ENCODE peak calls at places on chromosomes 12 and 14, in four cellular contexts. G is OCI-LY7, U is SK-N-SH, M is HCT116. S is an unnamed sample. For H3K9me2, the result is how much of the 10 kb centered on the place peaks cover.

GRCh38 chr12:131671276-131671675 is 39.6 kb upstream of the SFSWAP start:
- DNase-seq in M (no peak), U (no peak), G (no peak), S (no peak)

GRCh38 chr14:68458840-68459469 is 333.9 kb downstream of the ZFP36L1 start:
- DNase-seq in G (no peak), U (peak), M (no peak), S (peak)

GRCh38 chr14:103186241-103186835 is 63.1 kb downstream of the TNFAIP2 start:
- DNase-seq in G (no peak), M (no peak), U (peak), S (no peak)

GRCh38 chr12:109513977-109514376 is 36.5 kb downstream of the UBE3B start:
- DNase-seq in M (no peak), G (no peak), U (no peak), S (no peak)

GRCh38 chr12:55072093-55072492 is 52.3 kb downstream of the NEUROD4 start:
- DNase-seq in G (peak), M (peak), U (no peak), S (peak)

GRCh38 chr12:132170637-132171292 is 26.5 kb downstream of the NOC4L start:
- DNase-seq in U (no peak), M (no peak), G (no peak), S (no peak)

GRCh38 chr12:10636124-10636523 is 22.7 kb upstream of the MAGOHB start:
- DNase-seq in M (no peak), U (no peak), G (no peak), S (no peak)

GRCh38 chr14:59098377-59098776 is 90.1 kb upstream of the DAAM1 start:
- DNase-seq in M (no peak), G (no peak), U (no peak), S (peak)

GRCh38 chr12:4025420-4026358 is 152.5 kb upstream of the PARP11 start:
- DNase-seq in M (no peak), G (no peak), U (no peak), S (no peak)

GRCh38 chr12:126346087-126346486 is 1280.9 kb downstream of the AACS start:
- DNase-seq in G (no peak), U (peak), M (no peak), S (no peak)

GRCh38 chr14:56004807-56005579 is 113.2 kb upstream of the PELI2 start:
- DNase-seq in G (peak), M (no peak), U (no peak), S (peak)

GRCh38 chr14:93496856-93497255 is 66.1 kb downstream of the UNC79 start:
- DNase-seq in G (no peak), U (no peak), M (no peak), S (peak)

GRCh38 chr12:2974560-2974971 is 15.4 kb downstream of the TEAD4 start:
- DNase-seq in U (no peak), M (no peak), G (no peak), S (peak)

GRCh38 chr12:66423290-66423689 is 121.0 kb downstream of the HELB start:
- DNase-seq in G (no peak), M (no peak), U (no peak), S (no peak)

GRCh38 chr12:123829561-123829960 is 67.5 kb downstream of the DNAH10 start:
- DNase-seq in U (no peak), M (no peak), G (no peak), S (no peak)

GRCh38 chr12:115070313-115070712 is 386.3 kb upstream of the TBX3 start:
- DNase-seq in G (no peak), U (no peak), M (no peak), S (peak)

GRCh38 chr12:68775121-68775520 is 29.1 kb downstream of the SLC35E3 start:
- DNase-seq in M (no peak), U (no peak), G (no peak), S (no peak)

GRCh38 chr12:81610955-81611889 is 147.9 kb downstream of the PPFIA2 start:
- DNase-seq in G (peak), M (no peak), U (peak), S (peak)

GRCh38 chr12:119178544-119179334 is at the start of gene HSPB8:
- DNase-seq in M (peak), U (peak), G (no peak), S (peak)

GRCh38 chr14:39416072-39416471 is 16.2 kb downstream of the FBXO33 start:
- DNase-seq in G (no peak), M (no peak), U (no peak), S (no peak)

GRCh38 chr12:32080435-32080834 is 26.2 kb upstream of the BICD1 start:
- DNase-seq in G (no peak), M (no peak), U (no peak), S (no peak)

GRCh38 chr12:49882248-49882850 is 21.4 kb downstream of the FAIM2 start:
- DNase-seq in U (peak), G (no peak), M (no peak), S (no peak)

GRCh38 chr12:127334924-127335644 is 931.9 kb upstream of the TMEM132C start:
- DNase-seq in G (no peak), U (no peak), M (no peak), S (no peak)

GRCh38 chr14:36975834-36976233 is 196.6 kb downstream of the SLC25A21 start:
- DNase-seq in G (no peak), M (no peak), U (no peak), S (no peak)

GRCh38 chr12:126770188-126770587 is 1496.8 kb upstream of the TMEM132C start:
- DNase-seq in G (no peak), M (no peak), U (no peak), S (no peak)

GRCh38 chr12:125533434-125534029 is 468.3 kb downstream of the AACS start:
- DNase-seq in G (peak), M (no peak), U (peak), S (peak)

GRCh38 chr14:81625343-81625742 is 91.7 kb upstream of the SEL1L start:
- DNase-seq in M (peak), G (peak), U (peak), S (peak)

GRCh38 chr14:49692191-49692757 is 646 bp upstream of the KLHDC1 start:
- DNase-seq in M (no peak), G (no peak), U (no peak), S (peak)

GRCh38 chr12:122018457-122018856 is 3.2 kb upstream of the BCL7A start:
- DNase-seq in G (peak), M (no peak), U (no peak), S (no peak)

GRCh38 chr12:9049520-9050133 is 60.3 kb downstream of the KLRG1 start:
- DNase-seq in G (peak), M (peak), U (peak), S (peak)

GRCh38 chr12:45601888-45602287 is 127.6 kb upstream of the ARID2 start:
- DNase-seq in M (no peak), G (no peak), U (peak), S (no peak)

GRCh38 chr14:92471919-92472318 is 41.7 kb upstream of the RIN3 start:
- DNase-seq in M (peak), U (no peak), G (no peak), S (peak)

GRCh38 chr14:62739647-62740046 is 305.6 kb downstream of the KCNH5 start:
- DNase-seq in U (no peak), M (no peak), G (no peak), S (no peak)

GRCh38 chr12:105852958-105853357 is 285.8 kb downstream of the NUAK1 start:
- DNase-seq in G (no peak), M (no peak), U (no peak), S (no peak)

GRCh38 chr12:107662431-107662830 is 23.2 kb upstream of the PWP1 start:
- DNase-seq in M (no peak), G (no peak), U (no peak), S (no peak)

DNA sequence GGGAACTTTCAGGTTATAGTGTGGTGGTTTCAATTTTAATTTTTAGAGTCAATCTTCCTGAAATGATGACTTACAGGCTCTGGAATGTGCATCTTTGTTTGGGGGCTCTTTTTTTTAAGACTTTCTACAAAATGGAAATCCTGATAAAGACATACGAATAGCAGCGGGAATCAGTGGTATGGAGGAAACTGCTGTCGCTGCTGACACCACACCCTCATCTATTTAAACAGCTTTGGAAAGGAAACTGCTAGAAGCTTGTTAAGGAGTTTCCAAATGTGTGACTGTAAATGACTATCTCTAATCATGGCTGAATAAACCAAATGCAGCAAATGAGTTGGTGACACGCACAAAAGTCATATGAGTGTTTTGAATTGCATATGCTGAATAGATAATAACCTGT is 188.4 kb downstream of the EGLN3 start:
- DNase-seq in U (no peak), M (no peak), G (no peak), S (peak)
- H2AFZ ChIP-seq in U (no peak), M (no peak), G (no peak), S (no peak)

GRCh38 chr14:98458702-98459101 is 813.3 kb downstream of the BCL11B start:
- DNase-seq in M (no peak), U (no peak), G (no peak), S (no peak)
- H3K9me2 ChIP-seq in M (under half), U (under half), G (under half), S (under half)

GRCh38 chr12:56157201-56158028 is 744 bp upstream of the MYL6 start:
- DNase-seq in M (peak), G (peak), U (peak), S (peak)

GRCh38 chr12:56154246-56154771 is 1.9 kb downstream of the MYL6B start:
- DNase-seq in U (no peak), M (no peak), G (peak), S (no peak)

GRCh38 chr12:56154818-56155217 is 2.4 kb downstream of the MYL6B start:
- DNase-seq in G (no peak), M (no peak), U (no peak), S (no peak)

GRCh38 chr12:56153291-56154065 is 1.1 kb downstream of the MYL6B start:
- DNase-seq in M (no peak), G (peak), U (no peak), S (no peak)

DNA sequence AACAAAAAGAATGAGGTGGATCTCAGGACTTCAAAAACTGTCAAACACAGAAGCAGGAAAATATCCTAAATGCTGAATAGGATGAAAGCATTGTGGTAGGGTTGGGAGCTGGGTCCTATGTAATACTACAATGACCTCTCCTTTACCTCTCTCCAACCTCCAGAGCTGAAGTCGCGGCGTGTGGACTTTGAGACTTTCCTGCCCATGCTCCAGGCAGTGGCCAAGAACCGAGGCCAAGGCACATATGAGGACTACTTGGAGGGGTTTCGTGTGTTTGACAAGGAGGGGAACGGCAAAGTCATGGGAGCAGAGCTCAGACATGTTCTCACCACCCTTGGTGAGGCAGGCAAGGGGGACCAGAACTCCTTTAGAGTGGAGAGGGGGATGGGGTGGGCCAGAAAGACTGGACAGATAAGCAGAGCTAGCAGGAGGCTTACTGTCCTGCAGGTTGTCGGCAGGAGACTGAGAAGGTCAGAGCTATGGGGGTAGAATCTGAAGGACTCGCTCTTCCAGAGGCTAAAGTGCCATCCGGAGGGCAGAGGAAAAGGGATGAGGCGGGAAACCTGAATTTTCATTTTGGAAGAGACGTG is 2.8 kb upstream of the MYL6 start:
- DNase-seq in G (no peak), U (no peak), M (no peak), S (no peak)
- H2AFZ ChIP-seq in G (no peak), U (no peak), M (no peak), S (no peak)

GRCh38 chr12:21843795-21844194 is 69.3 kb upstream of the KCNJ8 start:
- DNase-seq in G (no peak), U (no peak), M (no peak), S (no peak)
- H3K9me2 ChIP-seq in G (under half), U (under half), M (under half), S (under half)

DNA sequence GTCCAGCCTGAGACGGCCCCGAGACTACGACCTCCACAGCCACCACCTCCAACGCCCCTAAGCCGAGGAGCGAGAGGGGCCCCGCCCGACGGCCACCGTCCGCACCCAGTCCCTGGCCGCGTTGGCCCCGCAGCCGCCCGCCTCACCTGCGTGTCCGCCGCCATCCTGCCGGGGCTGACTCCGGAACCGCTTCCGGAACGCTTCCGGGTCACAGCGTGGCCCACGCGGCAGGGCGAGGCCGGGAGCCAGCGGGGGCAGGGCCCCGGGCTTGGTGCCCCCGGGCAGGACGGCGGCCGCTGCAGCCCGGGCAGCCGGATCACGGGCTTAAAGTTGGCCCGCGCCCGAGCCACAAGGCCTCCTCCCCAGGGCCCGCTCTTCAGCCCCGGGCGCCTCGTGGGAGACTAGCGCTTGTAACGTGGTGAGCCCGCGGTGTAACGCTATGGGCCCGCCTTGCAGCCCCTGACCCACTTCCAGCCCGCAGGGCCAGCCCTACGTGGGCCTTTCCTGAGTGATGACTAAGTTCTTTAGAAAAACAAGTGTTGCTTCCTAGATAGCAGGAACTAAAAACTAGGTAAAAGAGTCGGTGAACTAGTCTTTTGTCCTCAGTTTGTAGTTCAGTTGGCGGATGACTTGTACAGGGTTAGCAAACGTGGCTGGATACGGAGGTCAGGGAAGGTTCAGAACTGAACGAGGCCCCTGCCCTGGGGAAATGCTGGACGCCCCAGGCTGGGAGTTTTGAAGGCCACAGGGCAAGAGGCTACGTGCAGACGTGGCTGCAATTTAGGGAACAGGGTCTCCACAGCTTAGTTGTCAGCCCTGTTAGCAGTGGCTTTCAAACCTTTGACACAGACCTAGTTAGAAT is at the start of gene GCN1:
- DNase-seq in M (peak), G (peak), U (peak), S (peak)
- H2AFZ ChIP-seq in M (no peak), G (no peak), U (peak), S (peak)

GRCh38 chr14:100668352-100668751 is 58.3 kb upstream of the DLK1 start:
- DNase-seq in M (no peak), U (no peak), G (no peak), S (no peak)
- H3K9me2 ChIP-seq in M (under half), U (under half), G (under half), S (under half)